ENCODE peak calls at places on chromosomes 1 and 21, in four cellular contexts. L, T, G and D are unnamed samples.
A peak's percentile ranks its signal among the peaks of the same experiment; 100 is the strongest.

GRCh38 chr1:227774051-227774720 is 39.0 kb downstream of the SNAP47 start:
- DNase-seq in T (no peak), L (no peak), G (no peak), D (no peak)

GRCh38 chr21:46000731-46001641 is 19.4 kb downstream of the COL6A1 start:
- DNase-seq in G (no peak), T (no peak), L (no peak), D (no peak)

GRCh38 chr21:30582850-30583249 is 7.3 kb downstream of the KRTAP22-2 start:
- DNase-seq in L (no peak), G (no peak), T (no peak), D (no peak)

GRCh38 chr1:39305555-39305954 is 101.1 kb downstream of the MACF1 start:
- DNase-seq in L (no peak), G (no peak), T (no peak), D (no peak)

GRCh38 chr1:182249201-182249676 is 142.4 kb downstream of the GLUL start:
- DNase-seq in L (peak; percentile 76), T (no peak), G (no peak), D (peak; percentile 14)

GRCh38 chr1:173527151-173527826 is 50.2 kb downstream of the PRDX6 start:
- DNase-seq in T (no peak), L (no peak), G (no peak), D (peak; percentile 18)

GRCh38 chr1:58794585-58794984 is 10.7 kb upstream of the JUN start:
- DNase-seq in G (no peak), L (no peak), T (no peak), D (no peak)

GRCh38 chr1:10528066-10529014 is 53.6 kb downstream of the PEX14 start:
- DNase-seq in T (peak; percentile 92), G (peak; percentile 84), L (peak; percentile 38), D (peak; percentile 77)

GRCh38 chr1:17935230-17935629 is 172.4 kb upstream of the IGSF21 start:
- DNase-seq in T (no peak), L (peak; percentile 13), G (no peak), D (no peak)